ENCODE peak calls at places on chromosomes 1 and 21, in five cellular contexts. L, S, G, M and D are unnamed samples.

GRCh38 chr1:206447079-206447780 is 23.0 kb upstream of the IKBKE start:
- DNase-seq in L (no peak), S (no peak), G (no peak), M (no peak), D (no peak)

GRCh38 chr21:39317134-39318090 is 4.0 kb upstream of the BRWD1 start:
- DNase-seq in L (no peak), S (no peak), G (no peak), M (no peak), D (no peak)

GRCh38 chr1:79781261-79781660 is 774.7 kb upstream of the ADGRL4 start:
- DNase-seq in L (no peak), S (no peak), G (no peak), M (no peak), D (no peak)

GRCh38 chr1:162250004-162250730 is 126.5 kb downstream of the SPATA46 start:
- DNase-seq in L (no peak), S (no peak), G (no peak), M (no peak), D (no peak)

GRCh38 chr1:21594495-21594894 is 74.7 kb downstream of the RAP1GAP start:
- DNase-seq in L (no peak), S (no peak), G (no peak), M (no peak), D (peak; percentile 19)

GRCh38 chr21:35394049-35394448 is 344.9 kb upstream of the RUNX1 start:
- DNase-seq in L (no peak), S (peak; percentile 56), G (no peak), M (no peak), D (no peak)

GRCh38 chr1:150151291-150152181 is 1.8 kb downstream of the PLEKHO1 start:
- DNase-seq in L (no peak), S (peak; percentile 79), G (no peak), M (no peak), D (no peak)

GRCh38 chr1:183424691-183425090 is 6.5 kb upstream of the NMNAT2 start:
- DNase-seq in L (no peak), S (no peak), G (no peak), M (no peak), D (no peak)